ENCODE peak calls at places on chromosomes 2 and 18, in five cellular contexts. K, Z, G, I and M are unnamed samples.

GRCh38 chr2:393711-394696 is 106.1 kb upstream of the ALKAL2 start:
- DNase-seq in K (peak), Z (peak), G (no peak), I (no peak), M (peak)

GRCh38 chr2:60302377-60303126 is 250.9 kb downstream of the BCL11A start:
- DNase-seq in K (no peak), Z (no peak), G (no peak), I (no peak), M (no peak)

GRCh38 chr2:216584112-216584511 is 49.1 kb upstream of the IGFBP2 start:
- DNase-seq in K (no peak), Z (no peak), G (no peak), I (no peak), M (no peak)

GRCh38 chr2:13046557-13047165 is 329.9 kb downstream of the TRIB2 start:
- DNase-seq in K (no peak), Z (no peak), G (no peak), I (no peak), M (no peak)

GRCh38 chr2:46769809-46770208 is 145.8 kb downstream of the MCFD2 start:
- DNase-seq in K (no peak), Z (no peak), G (no peak), I (no peak), M (no peak)

GRCh38 chr2:177322801-177323261 is 58.3 kb upstream of the NFE2L2 start:
- DNase-seq in K (no peak), Z (no peak), G (no peak), I (no peak), M (no peak)

GRCh38 chr2:132977812-132978529 is 308.0 kb upstream of the LYPD1 start:
- DNase-seq in K (no peak), Z (no peak), G (no peak), I (no peak), M (no peak)

GRCh38 chr2:121104721-121105141 is 180.3 kb downstream of the TFCP2L1 start:
- DNase-seq in K (no peak), Z (no peak), G (peak), I (no peak), M (no peak)

GRCh38 chr2:97958184-97958583 is 37.6 kb downstream of the TMEM131 start:
- DNase-seq in K (no peak), Z (no peak), G (no peak), I (no peak), M (no peak)

GRCh38 chr2:71282493-71282892 is 49.1 kb upstream of the ZNF638 start:
- DNase-seq in K (no peak), Z (no peak), G (peak), I (no peak), M (no peak)

GRCh38 chr2:21019678-21020021 is 24.2 kb downstream of the APOB start:
- DNase-seq in K (no peak), Z (no peak), G (no peak), I (no peak), M (no peak)

GRCh38 chr2:207289295-207290018 is 123.7 kb upstream of the KLF7 start:
- DNase-seq in K (no peak), Z (no peak), G (no peak), I (no peak), M (no peak)

GRCh38 chr18:60895181-60895580 is 438.0 kb upstream of the CDH20 start:
- DNase-seq in K (no peak), Z (no peak), G (no peak), I (no peak), M (no peak)

GRCh38 chr2:218856168-218856895 is 3.3 kb upstream of the WNT6 start:
- DNase-seq in K (no peak), Z (no peak), G (no peak), I (no peak), M (peak)

GRCh38 chr2:226320073-226320948 is 479.3 kb downstream of the IRS1 start:
- DNase-seq in K (no peak), Z (no peak), G (no peak), I (no peak), M (no peak)

GRCh38 chr18:8212893-8213805 is 396.1 kb upstream of the RAB12 start:
- DNase-seq in K (no peak), Z (no peak), G (no peak), I (no peak), M (no peak)

GRCh38 chr18:48668466-48669179 is 129.8 kb downstream of the CTIF start:
- DNase-seq in K (no peak), Z (no peak), G (no peak), I (no peak), M (no peak)

GRCh38 chr2:68156419-68156818 is 1.3 kb upstream of the PNO1 start:
- DNase-seq in K (no peak), Z (no peak), G (no peak), I (no peak), M (no peak)

GRCh38 chr18:63890950-63891304 is 3.4 kb downstream of the SERPINB2 start:
- DNase-seq in K (no peak), Z (no peak), G (no peak), I (no peak), M (no peak)

GRCh38 chr2:118861741-118862140 is 14.3 kb upstream of the EN1 start:
- DNase-seq in K (no peak), Z (no peak), G (no peak), I (no peak), M (no peak)

GRCh38 chr2:8314063-8314462 is 367.8 kb upstream of the ID2 start:
- DNase-seq in K (no peak), Z (no peak), G (no peak), I (no peak), M (peak)

GRCh38 chr2:161651547-161651946 is 27.3 kb downstream of the SLC4A10 start:
- DNase-seq in K (no peak), Z (no peak), G (no peak), I (no peak), M (no peak)

GRCh38 chr2:55109219-55109891 is 59.1 kb upstream of the RTN4 start:
- DNase-seq in K (no peak), Z (no peak), G (no peak), I (no peak), M (no peak)

GRCh38 chr2:210199186-210199765 is 26.0 kb downstream of the ACADL start:
- DNase-seq in K (no peak), Z (no peak), G (peak), I (no peak), M (no peak)